ENCODE peak calls at places on chromosomes 5 and 9, in four cellular contexts. J, H, P and S are unnamed samples.

GRCh38 chr5:870973-871372 is 20.2 kb upstream of the ZDHHC11 start:
- DNase-seq in H (no peak), P (no peak), J (no peak), S (no peak)

GRCh38 chr5:44646016-44646415 is 162.7 kb upstream of the MRPS30 start:
- DNase-seq in P (no peak), J (no peak), H (no peak), S (no peak)

GRCh38 chr5:89028579-89029272 is 145.7 kb upstream of the MEF2C start:
- DNase-seq in H (no peak), P (no peak), J (no peak), S (no peak)

GRCh38 chr9:2570615-2571479 is 50.7 kb upstream of the VLDLR start:
- DNase-seq in P (peak; percentile 94), H (peak; percentile 86), J (no peak), S (peak; percentile 2)

GRCh38 chr5:72057816-72058215 is 49.5 kb upstream of the MAP1B start:
- DNase-seq in J (no peak), H (no peak), P (no peak), S (no peak)

GRCh38 chr5:127320032-127320945 is 29.7 kb downstream of the MEGF10 start:
- DNase-seq in P (no peak), J (no peak), H (no peak), S (no peak)

GRCh38 chr5:124460666-124461065 is 285.8 kb downstream of the ZNF608 start:
- DNase-seq in P (no peak), H (no peak), J (no peak), S (no peak)

GRCh38 chr9:110975278-110975677 is 63.0 kb downstream of the LPAR1 start:
- DNase-seq in P (no peak), J (no peak), H (no peak), S (no peak)

GRCh38 chr9:77514886-77515711 is 133.0 kb downstream of the GNA14 start:
- DNase-seq in H (no peak), P (no peak), J (no peak), S (no peak)

GRCh38 chr5:33330416-33330815 is 110.3 kb upstream of the TARS1 start:
- DNase-seq in H (no peak), J (no peak), P (no peak), S (no peak)

GRCh38 chr9:101415578-101415977 is 16.9 kb downstream of the ZNF189 start:
- DNase-seq in H (no peak), J (no peak), P (no peak), S (no peak)

GRCh38 chr9:125479846-125480615 is 218.4 kb downstream of the GAPVD1 start:
- DNase-seq in P (no peak), J (no peak), H (no peak), S (no peak)

GRCh38 chr5:66595877-66596790 is at the start of gene MAST4:
- DNase-seq in H (peak; percentile 86), J (peak; percentile 19), P (peak; percentile 94), S (peak; percentile 62)

GRCh38 chr5:38591450-38591849 is 35.0 kb upstream of the LIFR start:
- DNase-seq in J (no peak), H (no peak), P (no peak), S (no peak)

GRCh38 chr9:136607334-136607919 is 55.3 kb upstream of the EGFL7 start:
- DNase-seq in P (no peak), J (no peak), H (no peak), S (no peak)

GRCh38 chr5:177309351-177310191 is 2.1 kb downstream of the MXD3 start:
- DNase-seq in H (peak; percentile 51), J (no peak), P (peak; percentile 77), S (no peak)

GRCh38 chr5:32538031-32538547 is 47.3 kb upstream of the SUB1 start:
- DNase-seq in P (peak; percentile 70), J (no peak), H (no peak), S (no peak)

GRCh38 chr5:119750887-119751733 is 121.8 kb downstream of the FAM170A start:
- DNase-seq in H (peak; percentile 44), J (no peak), P (no peak), S (no peak)

GRCh38 chr5:173279166-173279565 is 44.2 kb upstream of the NKX2-5 start:
- DNase-seq in J (no peak), P (no peak), H (no peak), S (no peak)

GRCh38 chr5:116145416-116145815 is 60.6 kb downstream of the COMMD10 start:
- DNase-seq in P (no peak), H (peak; percentile 86), J (no peak), S (no peak)

GRCh38 chr5:159811712-159812111 is 104.6 kb upstream of the ADRA1B start:
- DNase-seq in J (no peak), H (no peak), P (no peak), S (no peak)

GRCh38 chr9:69919461-69920061 is 98.9 kb downstream of the CFAP95 start:
- DNase-seq in H (peak; percentile 75), P (no peak), J (no peak), S (peak; percentile 71)

GRCh38 chr5:52856564-52856963 is 68.8 kb downstream of the ITGA1 start:
- DNase-seq in P (no peak), J (no peak), H (no peak), S (no peak)

GRCh38 chr5:36573441-36573840 is 33.0 kb upstream of the SLC1A3 start:
- DNase-seq in H (no peak), J (no peak), P (no peak), S (no peak)

GRCh38 chr5:81838307-81838906 is 87.5 kb upstream of the SSBP2 start:
- DNase-seq in H (no peak), P (no peak), J (no peak), S (no peak)

GRCh38 chr5:128757560-128757959 is 207.7 kb upstream of the SLC27A6 start:
- DNase-seq in J (no peak), P (no peak), H (no peak), S (no peak)

GRCh38 chr5:2703041-2703440 is 48.4 kb downstream of the IRX2 start:
- DNase-seq in J (no peak), P (no peak), H (no peak), S (no peak)

GRCh38 chr5:138468966-138469539 is 3.8 kb downstream of the EGR1 start:
- DNase-seq in H (no peak), J (no peak), P (no peak), S (no peak)

GRCh38 chr9:89171231-89171630 is 7.4 kb downstream of the SHC3 start:
- DNase-seq in H (no peak), J (no peak), P (no peak), S (no peak)

GRCh38 chr5:963673-964531 is 44.7 kb upstream of the NKD2 start:
- DNase-seq in J (no peak), H (no peak), P (peak; percentile 76), S (no peak)

GRCh38 chr5:43647789-43648188 is 44.8 kb downstream of the NNT start:
- DNase-seq in H (no peak), J (no peak), P (no peak), S (no peak)

GRCh38 chr5:139285651-139286392 is 7.7 kb upstream of the MATR3 start:
- DNase-seq in J (no peak), H (no peak), P (no peak), S (no peak)